ENCODE peak calls at places on chromosomes 3 and 15, in four cellular contexts. One of them, this sample, is unnamed.

GRCh38 chr15:64000183-64000710 is 46.0 kb downstream of the DAPK2 start:
- DNase-seq in HepG2: peak
- DNase-seq in A549: no peak
- DNase-seq in GM12878: no peak
- DNase-seq in this sample: no peak

GRCh38 chr15:84736375-84736774 is 12.0 kb upstream of the ZNF592 start:
- DNase-seq in GM12878: peak
- DNase-seq in HepG2: no peak
- DNase-seq in A549: no peak
- DNase-seq in this sample: no peak

GRCh38 chr15:69782809-69783208 is 314.9 kb downstream of the TLE3 start:
- DNase-seq in A549: no peak
- DNase-seq in HepG2: peak
- DNase-seq in GM12878: no peak
- DNase-seq in this sample: no peak

GRCh38 chr3:133283958-133284807 is 115.7 kb upstream of the BFSP2 start:
- DNase-seq in HepG2: no peak
- DNase-seq in GM12878: no peak
- DNase-seq in A549: no peak
- DNase-seq in this sample: no peak

GRCh38 chr3:141393151-141394076 is 25.1 kb downstream of the ZBTB38 start:
- DNase-seq in GM12878: no peak
- DNase-seq in A549: no peak
- DNase-seq in HepG2: no peak
- DNase-seq in this sample: no peak

GRCh38 chr3:48565591-48566400 is 2.2 kb upstream of the UCN2 start:
- DNase-seq in HepG2: no peak
- DNase-seq in A549: peak
- DNase-seq in GM12878: no peak
- DNase-seq in this sample: no peak

GRCh38 chr3:123807820-123808219 is 76.3 kb downstream of the MYLK start:
- DNase-seq in GM12878: no peak
- DNase-seq in HepG2: peak
- DNase-seq in A549: no peak
- DNase-seq in this sample: no peak

GRCh38 chr3:188362405-188362831 is 208.5 kb downstream of the LPP start:
- DNase-seq in GM12878: no peak
- DNase-seq in HepG2: peak
- DNase-seq in A549: peak
- DNase-seq in this sample: no peak

GRCh38 chr3:174016186-174016585 is 618.6 kb downstream of the NLGN1 start:
- DNase-seq in A549: no peak
- DNase-seq in HepG2: no peak
- DNase-seq in GM12878: no peak
- DNase-seq in this sample: no peak

GRCh38 chr3:10322355-10322715 is 1.4 kb upstream of the SEC13 start:
- DNase-seq in HepG2: no peak
- DNase-seq in A549: peak
- DNase-seq in GM12878: no peak
- DNase-seq in this sample: peak

GRCh38 chr15:96390986-96391385 is 60.5 kb downstream of the NR2F2 start:
- DNase-seq in HepG2: no peak
- DNase-seq in A549: no peak
- DNase-seq in GM12878: no peak
- DNase-seq in this sample: no peak

GRCh38 chr15:92161039-92161670 is 232.5 kb upstream of the ST8SIA2 start:
- DNase-seq in A549: no peak
- DNase-seq in GM12878: peak
- DNase-seq in HepG2: no peak
- DNase-seq in this sample: no peak

GRCh38 chr3:134598813-134599563 is 51.8 kb downstream of the KY start:
- DNase-seq in GM12878: no peak
- DNase-seq in HepG2: no peak
- DNase-seq in A549: no peak
- DNase-seq in this sample: no peak

GRCh38 chr15:91965501-91966180 is 112.1 kb downstream of the SLCO3A1 start:
- DNase-seq in HepG2: no peak
- DNase-seq in A549: peak
- DNase-seq in GM12878: no peak
- DNase-seq in this sample: no peak

GRCh38 chr15:26223720-26224119 is 360.6 kb upstream of the ATP10A start:
- DNase-seq in A549: no peak
- DNase-seq in GM12878: no peak
- DNase-seq in HepG2: no peak
- DNase-seq in this sample: no peak

GRCh38 chr3:14179114-14179465 is 473 bp downstream of the LSM3 start:
- DNase-seq in A549: no peak
- DNase-seq in GM12878: no peak
- DNase-seq in HepG2: no peak
- DNase-seq in this sample: no peak

GRCh38 chr15:47888721-47889120 is 171.4 kb downstream of the SEMA6D start:
- DNase-seq in GM12878: no peak
- DNase-seq in A549: no peak
- DNase-seq in HepG2: no peak
- DNase-seq in this sample: no peak

GRCh38 chr3:190261015-190261414 is 61.2 kb downstream of the CLDN1 start:
- DNase-seq in A549: no peak
- DNase-seq in GM12878: no peak
- DNase-seq in HepG2: no peak
- DNase-seq in this sample: no peak

GRCh38 chr3:118987466-118987865 is 47.2 kb downstream of the IGSF11 start:
- DNase-seq in HepG2: no peak
- DNase-seq in A549: no peak
- DNase-seq in GM12878: no peak
- DNase-seq in this sample: no peak

GRCh38 chr3:133927543-133928066 is 31.9 kb upstream of the RAB6B start:
- DNase-seq in A549: peak
- DNase-seq in GM12878: no peak
- DNase-seq in HepG2: no peak
- DNase-seq in this sample: peak

GRCh38 chr15:77851086-77851485 is 218.4 kb upstream of the LINGO1 start:
- DNase-seq in GM12878: no peak
- DNase-seq in A549: no peak
- DNase-seq in HepG2: no peak
- DNase-seq in this sample: no peak

GRCh38 chr15:69275104-69275670 is 23.5 kb upstream of the PAQR5 start:
- DNase-seq in HepG2: no peak
- DNase-seq in A549: no peak
- DNase-seq in GM12878: no peak
- DNase-seq in this sample: no peak

GRCh38 chr15:71545223-71545760 is 265.1 kb upstream of the NR2E3 start:
- DNase-seq in HepG2: no peak
- DNase-seq in A549: no peak
- DNase-seq in GM12878: no peak
- DNase-seq in this sample: no peak

GRCh38 chr3:128903501-128903900 is 24.1 kb downstream of the ACAD9 start:
- DNase-seq in GM12878: no peak
- DNase-seq in A549: no peak
- DNase-seq in HepG2: no peak
- DNase-seq in this sample: no peak

GRCh38 chr15:79954659-79955058 is 16.3 kb downstream of the BCL2A1 start:
- DNase-seq in A549: no peak
- DNase-seq in HepG2: no peak
- DNase-seq in GM12878: no peak
- DNase-seq in this sample: no peak

GRCh38 chr15:33454346-33454745 is 143.6 kb downstream of the RYR3 start:
- DNase-seq in HepG2: no peak
- DNase-seq in GM12878: no peak
- DNase-seq in A549: no peak
- DNase-seq in this sample: no peak

GRCh38 chr15:33460166-33460805 is 149.5 kb downstream of the RYR3 start:
- DNase-seq in HepG2: no peak
- DNase-seq in A549: no peak
- DNase-seq in GM12878: no peak
- DNase-seq in this sample: no peak

GRCh38 chr15:33454996-33455395 is 144.2 kb downstream of the RYR3 start:
- DNase-seq in A549: no peak
- DNase-seq in HepG2: no peak
- DNase-seq in GM12878: no peak
- DNase-seq in this sample: no peak

GRCh38 chr15:33461671-33462070 is 150.9 kb downstream of the RYR3 start:
- DNase-seq in HepG2: no peak
- DNase-seq in GM12878: no peak
- DNase-seq in A549: no peak
- DNase-seq in this sample: no peak

GRCh38 chr15:33458421-33458820 is 147.7 kb downstream of the RYR3 start:
- DNase-seq in A549: no peak
- DNase-seq in GM12878: no peak
- DNase-seq in HepG2: no peak
- DNase-seq in this sample: no peak
- TF ChIP-seq CHD4 in A549: no peak
- TF ChIP-seq CHD4 in GM12878: no peak
- TF ChIP-seq CHD4 in HepG2: no peak
- TF ChIP-seq CHD4 in this sample: no peak

GRCh38 chr3:16508591-16508995 is 4.9 kb downstream of the RFTN1 start:
- DNase-seq in GM12878: no peak
- DNase-seq in HepG2: no peak
- DNase-seq in A549: no peak
- DNase-seq in this sample: no peak
- TF ChIP-seq CHD4 in GM12878: no peak
- TF ChIP-seq CHD4 in HepG2: no peak
- TF ChIP-seq CHD4 in A549: no peak
- TF ChIP-seq CHD4 in this sample: no peak

GRCh38 chr3:112128843-112129727 is 4.0 kb downstream of the GCSAM start:
- DNase-seq in GM12878: no peak
- DNase-seq in HepG2: no peak
- DNase-seq in A549: no peak
- DNase-seq in this sample: no peak
- TF ChIP-seq CHD4 in GM12878: no peak
- TF ChIP-seq CHD4 in HepG2: no peak
- TF ChIP-seq CHD4 in A549: no peak
- TF ChIP-seq CHD4 in this sample: no peak

GRCh38 chr3:8952130-8952529 is 11.1 kb downstream of the RAD18 start:
- DNase-seq in GM12878: no peak
- DNase-seq in HepG2: no peak
- DNase-seq in A549: no peak
- DNase-seq in this sample: no peak
- TF ChIP-seq CHD4 in GM12878: no peak
- TF ChIP-seq CHD4 in HepG2: no peak
- TF ChIP-seq CHD4 in A549: no peak
- TF ChIP-seq CHD4 in this sample: no peak

GRCh38 chr15:32987067-32987466 is 207.4 kb downstream of the FMN1 start:
- DNase-seq in HepG2: no peak
- DNase-seq in A549: no peak
- DNase-seq in GM12878: no peak
- DNase-seq in this sample: no peak
- TF ChIP-seq CHD4 in HepG2: no peak
- TF ChIP-seq CHD4 in A549: no peak
- TF ChIP-seq CHD4 in GM12878: no peak
- TF ChIP-seq CHD4 in this sample: no peak

GRCh38 chr3:142808103-142808917 is 80.6 kb downstream of the PCOLCE2 start:
- DNase-seq in GM12878: no peak
- DNase-seq in A549: peak
- DNase-seq in HepG2: peak
- DNase-seq in this sample: no peak
- TF ChIP-seq CHD4 in GM12878: no peak
- TF ChIP-seq CHD4 in A549: no peak
- TF ChIP-seq CHD4 in HepG2: no peak
- TF ChIP-seq CHD4 in this sample: no peak

DNA sequence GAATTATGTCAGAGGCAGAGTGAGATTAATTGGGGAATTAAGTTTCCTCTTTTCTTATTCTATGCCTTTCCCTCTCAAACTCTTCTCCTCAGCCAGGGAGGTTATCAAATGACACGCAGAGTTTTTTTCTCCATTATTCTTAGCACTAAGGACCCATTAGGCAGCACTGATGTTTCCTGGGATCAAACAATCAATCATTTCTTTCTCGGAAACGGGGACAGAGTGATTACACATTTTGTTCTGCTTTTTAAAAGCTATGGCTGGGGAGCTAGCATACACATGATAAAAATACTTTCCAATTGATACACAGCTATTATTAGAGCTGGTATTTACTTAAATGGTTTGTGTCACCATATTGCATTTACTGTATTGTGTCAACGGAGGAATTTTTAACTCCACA is 35.3 kb upstream of the PSMD6 start:
- DNase-seq in A549: no peak
- DNase-seq in HepG2: no peak
- DNase-seq in GM12878: no peak
- DNase-seq in this sample: no peak
- TF ChIP-seq CHD4 in A549: no peak
- TF ChIP-seq CHD4 in HepG2: no peak
- TF ChIP-seq CHD4 in GM12878: no peak
- TF ChIP-seq CHD4 in this sample: no peak

DNA sequence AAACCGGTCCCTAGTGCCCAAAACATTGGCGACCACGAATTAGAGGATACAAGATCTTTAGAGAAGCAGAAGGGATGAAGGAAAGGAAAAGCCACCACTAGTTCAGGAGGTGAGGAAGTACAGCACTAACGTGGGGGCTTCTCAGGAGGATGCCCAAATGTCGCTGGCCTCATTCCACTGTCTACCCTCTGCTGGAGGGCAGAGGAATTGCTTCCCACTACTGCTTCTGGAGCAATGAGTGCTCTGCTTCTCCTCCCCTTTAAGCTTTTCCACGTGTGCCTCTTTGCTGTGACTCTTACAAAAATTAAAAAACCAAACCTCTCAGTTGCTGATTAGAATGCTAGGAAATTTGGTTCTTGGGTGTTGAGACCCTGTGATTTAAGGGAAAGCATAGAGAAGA is 281.3 kb downstream of the CLSTN2 start:
- DNase-seq in GM12878: no peak
- DNase-seq in A549: peak
- DNase-seq in HepG2: no peak
- DNase-seq in this sample: peak
- TF ChIP-seq CHD4 in GM12878: no peak
- TF ChIP-seq CHD4 in A549: no peak
- TF ChIP-seq CHD4 in HepG2: no peak
- TF ChIP-seq CHD4 in this sample: no peak

GRCh38 chr3:44885618-44886017 is 11.2 kb downstream of the TGM4 start:
- DNase-seq in A549: peak
- DNase-seq in GM12878: no peak
- DNase-seq in HepG2: peak
- DNase-seq in this sample: peak

GRCh38 chr3:44883999-44884431 is 9.6 kb downstream of the TGM4 start:
- DNase-seq in HepG2: no peak
- DNase-seq in GM12878: no peak
- DNase-seq in A549: peak
- DNase-seq in this sample: no peak

GRCh38 chr3:44883213-44883955 is 9.0 kb downstream of the TGM4 start:
- DNase-seq in GM12878: no peak
- DNase-seq in A549: no peak
- DNase-seq in HepG2: no peak
- DNase-seq in this sample: no peak

GRCh38 chr3:44887101-44887500 is 12.7 kb downstream of the TGM4 start:
- DNase-seq in GM12878: no peak
- DNase-seq in HepG2: no peak
- DNase-seq in A549: no peak
- DNase-seq in this sample: no peak

DNA sequence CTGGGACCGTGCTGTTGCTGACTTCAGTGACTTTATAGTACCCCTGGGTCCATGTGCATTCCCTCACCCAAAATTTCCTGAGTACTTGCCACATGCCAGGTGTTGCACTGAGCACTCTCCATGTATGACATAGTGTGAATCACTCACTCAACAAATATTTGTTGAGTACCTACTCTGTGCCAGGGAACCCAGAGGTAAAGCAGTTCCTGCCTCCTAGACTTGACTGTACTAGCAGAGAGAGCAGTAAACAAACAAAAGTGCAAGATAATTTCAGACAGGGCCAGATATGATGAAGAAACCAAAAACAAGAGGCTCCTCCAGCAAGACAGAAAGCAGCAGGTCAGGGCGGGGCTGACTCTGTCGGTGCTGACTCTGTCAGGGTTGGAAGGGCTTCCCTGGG is 12.2 kb downstream of the TGM4 start:
- DNase-seq in HepG2: no peak
- DNase-seq in GM12878: no peak
- DNase-seq in A549: peak
- DNase-seq in this sample: no peak
- TF ChIP-seq CHD4 in HepG2: no peak
- TF ChIP-seq CHD4 in GM12878: no peak
- TF ChIP-seq CHD4 in A549: no peak
- TF ChIP-seq CHD4 in this sample: no peak

This sample was measured in K562.